ENCODE peak calls at places on chromosomes 3 and 15, in nine cellular contexts. N, W, Q, H, C, Y, M, I and L are unnamed samples.

GRCh38 chr3:42501681-42502428 is 588 bp upstream of the VIPR1 start:
- DNase-seq in I (peak; percentile 60), C (peak; percentile 72), Y (peak; percentile 81), M (peak; percentile 87), W (peak; percentile 65), N (peak; percentile 72), H (peak; percentile 77), Q (peak; percentile 53), L (no peak)

GRCh38 chr3:54536450-54536849 is 391.4 kb downstream of the LRTM1 start:
- DNase-seq in Q (no peak), H (no peak), M (no peak), W (no peak), Y (no peak), C (no peak), I (no peak), N (no peak), L (no peak)

GRCh38 chr15:53534105-53534839 is 225.2 kb downstream of the WDR72 start:
- DNase-seq in M (no peak), Q (no peak), Y (no peak), W (no peak), C (no peak), I (no peak), H (no peak), N (no peak), L (no peak)

GRCh38 chr15:72034351-72034750 is 83.6 kb downstream of the MYO9A start:
- DNase-seq in H (no peak), I (no peak), N (no peak), Q (no peak), W (no peak), M (no peak), C (no peak), Y (no peak), L (no peak)

GRCh38 chr3:143644370-143645089 is 203.7 kb downstream of the SLC9A9 start:
- DNase-seq in W (peak; percentile 83), H (peak; percentile 65), I (peak; percentile 1), Y (no peak), Q (peak; percentile 26), M (no peak), N (no peak), C (peak; percentile 62), L (peak; percentile 15)

GRCh38 chr3:113516115-113516505 is 1.2 kb upstream of the SPICE1 start:
- DNase-seq in Y (no peak), H (peak; percentile 31), N (no peak), W (no peak), M (no peak), C (no peak), I (peak; percentile 9), Q (no peak), L (no peak)

GRCh38 chr15:73005450-73005849 is 46.8 kb upstream of the NEO1 start:
- DNase-seq in C (no peak), W (no peak), N (no peak), H (no peak), I (no peak), Q (no peak), M (no peak), Y (no peak), L (no peak)

GRCh38 chr3:71488882-71489281 is 94.6 kb downstream of the FOXP1 start:
- DNase-seq in W (no peak), Y (no peak), H (no peak), N (no peak), C (no peak), I (no peak), Q (no peak), M (no peak), L (no peak)

GRCh38 chr15:40930430-40931299 is 1.5 kb downstream of the DLL4 start:
- DNase-seq in Q (peak; percentile 86), W (peak; percentile 77), C (peak; percentile 58), Y (peak; percentile 79), I (peak; percentile 34), N (peak; percentile 78), M (peak; percentile 81), H (peak; percentile 90), L (no peak)

GRCh38 chr3:65963787-65964707 is 74.7 kb downstream of the MAGI1 start:
- DNase-seq in I (no peak), Q (no peak), N (no peak), M (no peak), C (no peak), Y (no peak), W (no peak), H (no peak), L (peak; percentile 63)

DNA sequence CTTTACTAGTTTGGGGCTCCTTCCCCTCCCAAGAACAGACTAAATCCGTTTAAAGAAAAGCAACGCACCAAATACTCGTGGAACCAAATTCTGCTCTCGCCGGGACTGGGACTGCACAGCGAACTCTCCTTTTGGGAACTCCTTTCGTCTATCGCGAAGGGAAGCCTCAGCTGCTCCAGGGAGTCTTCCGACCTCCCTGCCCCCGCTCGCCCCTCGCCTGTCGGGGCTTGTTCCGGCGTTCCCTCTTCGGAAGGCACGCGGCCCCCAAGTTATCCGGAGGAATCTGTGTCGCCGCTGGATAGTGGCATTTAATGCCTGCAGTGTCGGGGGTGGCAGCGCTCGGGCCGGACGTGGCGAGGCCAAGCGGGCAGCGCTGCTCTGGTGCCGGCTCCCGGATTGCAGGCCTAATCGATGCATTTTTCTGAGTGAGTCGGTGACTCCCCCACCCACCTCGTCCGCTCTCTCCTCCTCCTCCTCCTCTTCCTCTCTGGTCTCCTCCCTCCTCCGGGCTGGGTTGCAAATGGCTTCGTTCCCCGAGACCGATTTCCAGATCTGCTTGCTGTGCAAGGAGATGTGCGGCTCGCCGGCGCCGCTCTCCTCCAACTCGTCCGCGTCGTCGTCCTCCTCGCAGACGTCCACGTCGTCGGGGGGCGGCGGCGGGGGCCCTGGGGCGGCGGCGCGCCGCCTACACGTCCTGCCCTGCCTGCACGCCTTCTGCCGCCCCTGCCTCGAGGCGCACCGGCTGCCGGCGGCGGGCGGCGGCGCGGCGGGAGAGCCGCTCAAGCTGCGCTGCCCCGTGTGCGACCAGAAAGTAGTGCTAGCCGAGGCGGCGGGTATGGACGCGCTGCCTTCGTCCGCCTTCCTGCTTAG is at the start of gene TRIM71:
- DNase-seq in W (peak; percentile 61), N (no peak), H (no peak), M (peak; percentile 75), C (no peak), Y (no peak), Q (no peak), I (peak; percentile 5), L (no peak)
- H3K27me3 ChIP-seq in W (no peaks in the 10 kb centered on the region), N (peaks cover 66% of the 10 kb centered on the region), H (no peaks in the 10 kb centered on the region), M (peaks cover 35% of the 10 kb centered on the region), C (peaks cover 81% of the 10 kb centered on the region), Y (peaks cover 18% of the 10 kb centered on the region), Q (peaks cover 50% of the 10 kb centered on the region), I (peaks cover 22% of the 10 kb centered on the region), L (peaks cover 50% of the 10 kb centered on the region)

GRCh38 chr15:66254364-66255292 is 1.1 kb upstream of the MEGF11 start:
- DNase-seq in C (no peak), Y (no peak), N (no peak), M (no peak), I (no peak), Q (no peak), W (peak; percentile 14), H (no peak), L (no peak)
- H3K4me3 ChIP-seq in C (no peak overlapping the region), Y (no peak overlapping the region), N (peak overlapping the region; percentile 59), M (no peak overlapping the region), I (no peak overlapping the region), Q (peak overlapping the region; percentile 62), W (peak overlapping the region; percentile 54), H (no peak overlapping the region), L (no peak overlapping the region)

GRCh38 chr3:198112031-198112430 is 152.0 kb downstream of the LMLN start:
- DNase-seq in C (no peak), H (no peak), M (no peak), W (no peak), Y (no peak), Q (no peak), N (no peak), I (no peak), L (no peak)
- H3K27me3 ChIP-seq in C (peaks cover 88% of the 10 kb centered on the region), H (no peaks in the 10 kb centered on the region), M (peaks cover 72% of the 10 kb centered on the region), W (peaks cover 68% of the 10 kb centered on the region), Y (peaks cover 10% of the 10 kb centered on the region), Q (peaks cover 58% of the 10 kb centered on the region), N (peaks cover 67% of the 10 kb centered on the region), I (peaks cover 31% of the 10 kb centered on the region), L (peaks cover 21% of the 10 kb centered on the region)

GRCh38 chr3:128243602-128244504 is 90.6 kb downstream of the EEFSEC start:
- DNase-seq in I (no peak), H (no peak), W (no peak), M (no peak), Q (no peak), Y (no peak), N (no peak), C (no peak), L (no peak)
- H3K4me3 ChIP-seq in I (no peak overlapping the region), H (no peak overlapping the region), W (no peak overlapping the region), M (no peak overlapping the region), Q (no peak overlapping the region), Y (no peak overlapping the region), N (no peak overlapping the region), C (no peak overlapping the region), L (no peak overlapping the region)

GRCh38 chr15:67840747-67841634 is 1.1 kb upstream of the RNU6-1 start:
- DNase-seq in C (no peak), M (no peak), Q (no peak), N (no peak), I (peak; percentile 8), W (peak; percentile 50), Y (peak; percentile 60), H (peak; percentile 46), L (no peak)
- H3K27me3 ChIP-seq in C (peaks cover 3% of the 10 kb centered on the region), M (peaks cover 2% of the 10 kb centered on the region), Q (peaks cover 2% of the 10 kb centered on the region), N (peaks cover 2% of the 10 kb centered on the region), I (no peaks in the 10 kb centered on the region), W (peaks cover 31% of the 10 kb centered on the region), Y (no peaks in the 10 kb centered on the region), H (peaks cover 3% of the 10 kb centered on the region), L (peaks cover 8% of the 10 kb centered on the region)

GRCh38 chr15:82911458-82911857 is 41.1 kb downstream of the HOMER2 start:
- DNase-seq in N (no peak), I (no peak), Q (no peak), H (no peak), M (no peak), C (no peak), Y (no peak), W (no peak), L (no peak)
- H3K4me3 ChIP-seq in N (no peak overlapping the region), I (no peak overlapping the region), Q (no peak overlapping the region), H (no peak overlapping the region), M (no peak overlapping the region), C (no peak overlapping the region), Y (no peak overlapping the region), W (no peak overlapping the region), L (no peak overlapping the region)

GRCh38 chr3:187906922-187907321 is 161.7 kb upstream of the BCL6 start:
- DNase-seq in I (no peak), Y (no peak), N (no peak), M (no peak), C (no peak), Q (no peak), H (no peak), W (no peak), L (no peak)
- H3K27me3 ChIP-seq in I (no peaks in the 10 kb centered on the region), Y (no peaks in the 10 kb centered on the region), N (no peaks in the 10 kb centered on the region), M (no peaks in the 10 kb centered on the region), C (no peaks in the 10 kb centered on the region), Q (no peaks in the 10 kb centered on the region), H (no peaks in the 10 kb centered on the region), W (no peaks in the 10 kb centered on the region), L (no peaks in the 10 kb centered on the region)

GRCh38 chr3:126663750-126664149 is 8.8 kb upstream of the TXNRD3 start:
- DNase-seq in Y (no peak), W (no peak), I (no peak), M (no peak), N (no peak), C (no peak), Q (no peak), H (no peak), L (no peak)
- H3K4me3 ChIP-seq in Y (no peak overlapping the region), W (no peak overlapping the region), I (no peak overlapping the region), M (no peak overlapping the region), N (no peak overlapping the region), C (no peak overlapping the region), Q (no peak overlapping the region), H (no peak overlapping the region), L (no peak overlapping the region)

GRCh38 chr15:70539409-70539808 is 223.9 kb downstream of the UACA start:
- DNase-seq in N (no peak), M (no peak), I (no peak), C (no peak), Y (no peak), W (no peak), Q (no peak), H (no peak), L (no peak)
- H3K27me3 ChIP-seq in N (peaks cover 15% of the 10 kb centered on the region), M (peaks cover 6% of the 10 kb centered on the region), I (no peaks in the 10 kb centered on the region), C (no peaks in the 10 kb centered on the region), Y (no peaks in the 10 kb centered on the region), W (no peaks in the 10 kb centered on the region), Q (no peaks in the 10 kb centered on the region), H (peaks cover 5% of the 10 kb centered on the region), L (peaks cover 48% of the 10 kb centered on the region)